ENCODE peak calls at places on chromosomes 4 and X, in nine cellular contexts. A is astrocyte, C is neuronal stem cell, Y is mammary epithelial cell, L is suprapubic skin, R is ovary, G is H7, U is tibial nerve, Z is GM12865. F is an unnamed sample.

GRCh38 chrX:39759526-39760224 is 338.1 kb downstream of the BCOR start:
- DNase-seq in A (peak), C (no peak), Y (no peak), L (no peak), R (peak), G (peak), U (no peak), Z (no peak), F (no peak)

GRCh38 chr4:3201718-3202702 is 46.9 kb upstream of the MSANTD1 start:
- DNase-seq in A (peak), C (no peak), Y (no peak), L (peak), R (no peak), G (no peak), U (no peak), Z (peak), F (peak)

GRCh38 chrX:9227276-9227675 is 193.3 kb upstream of the FAM9B start:
- DNase-seq in A (peak), C (no peak), Y (no peak), L (no peak), R (no peak), G (no peak), U (no peak), Z (no peak), F (no peak)

GRCh38 chrX:43589735-43590515 is 66.2 kb upstream of the MAOA start:
- DNase-seq in A (no peak), C (no peak), Y (peak), L (no peak), R (peak), G (no peak), U (no peak), Z (no peak), F (no peak)

GRCh38 chrX:47080915-47081236 is 2.6 kb downstream of the RGN start:
- DNase-seq in A (no peak), C (no peak), Y (no peak), L (no peak), R (no peak), G (no peak), U (no peak), Z (no peak), F (no peak)

GRCh38 chr4:17027495-17027894 is 129.1 kb upstream of the LDB2 start:
- DNase-seq in A (peak), C (no peak), Y (peak), L (no peak), R (no peak), G (no peak), U (no peak), Z (no peak), F (no peak)

GRCh38 chrX:129618997-129619396 is 35.8 kb downstream of the APLN start:
- DNase-seq in A (no peak), C (no peak), Y (no peak), L (no peak), R (no peak), G (no peak), U (no peak), Z (no peak), F (no peak)

GRCh38 chr4:153204247-153205027 is at the start of gene TRIM2:
- DNase-seq in A (peak), C (no peak), Y (no peak), L (peak), R (peak), G (peak), U (peak), Z (no peak), F (no peak)

GRCh38 chrX:21638311-21638710 is 19.8 kb downstream of the KLHL34 start:
- DNase-seq in A (peak), C (no peak), Y (peak), L (no peak), R (no peak), G (no peak), U (no peak), Z (no peak), F (no peak)

GRCh38 chr4:185357733-185358440 is 37.8 kb downstream of the LRP2BP start:
- DNase-seq in A (no peak), C (no peak), Y (no peak), L (no peak), R (no peak), G (no peak), U (no peak), Z (no peak), F (no peak)

GRCh38 chrX:124280294-124280902 is 52.1 kb upstream of the TEX13D start:
- DNase-seq in A (no peak), C (no peak), Y (no peak), L (no peak), R (no peak), G (no peak), U (no peak), Z (no peak), F (no peak)

GRCh38 chrX:153640736-153641574 is 6.0 kb upstream of the DUSP9 start:
- DNase-seq in A (no peak), C (no peak), Y (no peak), L (no peak), R (no peak), G (peak), U (no peak), Z (no peak), F (no peak)

GRCh38 chr4:158771776-158772175 is 3.0 kb downstream of the FNIP2 start:
- DNase-seq in A (no peak), C (no peak), Y (no peak), L (no peak), R (no peak), G (no peak), U (no peak), Z (no peak), F (no peak)

GRCh38 chrX:153706799-153707198 is 17.4 kb downstream of the BCAP31 start:
- DNase-seq in A (no peak), C (no peak), Y (no peak), L (no peak), R (no peak), G (no peak), U (no peak), Z (no peak), F (no peak)

GRCh38 chrX:116417214-116417613 is 19.2 kb upstream of the SLC6A14 start:
- DNase-seq in A (no peak), C (no peak), Y (peak), L (no peak), R (no peak), G (no peak), U (no peak), Z (no peak), F (no peak)

GRCh38 chrX:65841263-65841662 is 173.8 kb downstream of the MSN start:
- DNase-seq in A (no peak), C (no peak), Y (no peak), L (no peak), R (no peak), G (no peak), U (no peak), Z (no peak), F (no peak)

GRCh38 chrX:128518508-128518907 is 466.3 kb upstream of the ACTRT1 start:
- DNase-seq in A (no peak), C (no peak), Y (peak), L (no peak), R (no peak), G (peak), U (no peak), Z (peak), F (no peak)

GRCh38 chr4:146508229-146508939 is 13.4 kb downstream of the SLC10A7 start:
- DNase-seq in A (no peak), C (no peak), Y (no peak), L (no peak), R (no peak), G (no peak), U (no peak), Z (no peak), F (no peak)

GRCh38 chr4:144582975-144583374 is 63.0 kb upstream of the HHIP start:
- DNase-seq in A (peak), C (no peak), Y (no peak), L (no peak), R (no peak), G (no peak), U (no peak), Z (no peak), F (no peak)

GRCh38 chr4:156774422-156774821 is 197.2 kb downstream of the PDGFC start:
- DNase-seq in A (peak), C (no peak), Y (peak), L (peak), R (no peak), G (no peak), U (no peak), Z (no peak), F (no peak)

GRCh38 chrX:68060506-68061205 is 372.6 kb downstream of the OPHN1 start:
- DNase-seq in A (no peak), C (no peak), Y (no peak), L (no peak), R (no peak), G (no peak), U (no peak), Z (no peak), F (no peak)

GRCh38 chrX:109843963-109844751 is 111.1 kb upstream of the ACSL4 start:
- DNase-seq in A (peak), C (no peak), Y (no peak), L (no peak), R (no peak), G (no peak), U (no peak), Z (peak), F (no peak)

GRCh38 chr4:41430796-41431195 is 107.2 kb upstream of the LIMCH1 start:
- DNase-seq in A (peak), C (no peak), Y (no peak), L (no peak), R (no peak), G (no peak), U (no peak), Z (no peak), F (no peak)

GRCh38 chr4:153518001-153518400 is 51.8 kb downstream of the TMEM131L start:
- DNase-seq in A (no peak), C (no peak), Y (no peak), L (no peak), R (no peak), G (no peak), U (no peak), Z (peak), F (no peak)

GRCh38 chrX:12950851-12951589 is 23.9 kb upstream of the TMSB4X start:
- DNase-seq in A (no peak), C (no peak), Y (no peak), L (no peak), R (no peak), G (peak), U (no peak), Z (peak), F (peak)

GRCh38 chrX:133674726-133675470 is 259.6 kb upstream of the GPC4 start:
- DNase-seq in A (no peak), C (no peak), Y (peak), L (no peak), R (no peak), G (no peak), U (no peak), Z (no peak), F (no peak)

GRCh38 chr4:150070464-150071170 is 7.6 kb upstream of the DCLK2 start:
- DNase-seq in A (no peak), C (no peak), Y (no peak), L (no peak), R (no peak), G (no peak), U (no peak), Z (no peak), F (no peak)

GRCh38 chr4:38177792-38178665 is 217.8 kb downstream of the PTTG2 start:
- DNase-seq in A (no peak), C (no peak), Y (no peak), L (peak), R (peak), G (no peak), U (peak), Z (peak), F (peak)

GRCh38 chrX:19225906-19226305 is 103.6 kb upstream of the ADGRG2 start:
- DNase-seq in A (no peak), C (no peak), Y (no peak), L (no peak), R (no peak), G (peak), U (no peak), Z (peak), F (no peak)

GRCh38 chr4:30380404-30380998 is 339.7 kb upstream of the PCDH7 start:
- DNase-seq in A (peak), C (peak), Y (peak), L (no peak), R (no peak), G (peak), U (no peak), Z (peak), F (no peak)

GRCh38 chr4:170420255-170420693 is 330.5 kb upstream of the AADAT start:
- DNase-seq in A (peak), C (no peak), Y (no peak), L (no peak), R (no peak), G (no peak), U (no peak), Z (peak), F (no peak)

GRCh38 chr4:146165840-146166239 is 9.7 kb upstream of the LSM6 start:
- DNase-seq in A (peak), C (no peak), Y (peak), L (no peak), R (no peak), G (no peak), U (no peak), Z (peak), F (no peak)

GRCh38 chr4:53557601-53558000 is 33.7 kb downstream of the LNX1 start:
- DNase-seq in A (no peak), C (no peak), Y (no peak), L (no peak), R (no peak), G (no peak), U (no peak), Z (no peak), F (no peak)

GRCh38 chrX:120769576-120770341 is 105.9 kb downstream of the CT47B1 start:
- DNase-seq in A (peak), C (no peak), Y (peak), L (no peak), R (no peak), G (no peak), U (no peak), Z (peak), F (no peak)

GRCh38 chr4:10105920-10106319 is 10.7 kb downstream of the WDR1 start:
- DNase-seq in A (no peak), C (no peak), Y (no peak), L (no peak), R (no peak), G (no peak), U (no peak), Z (no peak), F (no peak)
- H3K4me3 ChIP-seq in A (peak), C (no peak), Y (no peak), L (peak), R (peak), G (no peak), U (no peak), Z (no peak), F (peak)

DNA sequence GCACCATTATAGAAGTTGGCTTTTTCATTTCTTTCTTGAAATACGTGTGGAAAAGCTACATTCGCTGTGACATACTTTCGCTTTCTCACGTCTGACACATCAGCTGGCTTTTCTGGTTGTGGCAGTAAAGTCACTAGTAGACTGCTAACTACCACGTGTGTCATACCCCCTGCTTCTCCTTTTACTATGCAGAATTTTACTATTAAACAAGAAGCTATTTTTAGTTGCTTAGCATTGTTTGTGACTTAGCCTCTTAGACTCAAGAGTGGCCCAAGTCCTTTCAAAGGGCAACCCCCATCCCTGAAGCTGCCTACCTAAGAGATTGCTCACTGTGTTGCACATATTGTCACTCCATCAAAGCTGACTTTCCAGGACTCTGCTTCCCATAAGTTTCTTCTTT is 2.1 kb upstream of the IL2 start:
- DNase-seq in A (peak), C (no peak), Y (no peak), L (no peak), R (no peak), G (no peak), U (no peak), Z (peak), F (peak)
- H3K4me3 ChIP-seq in A (peak), C (peak), Y (no peak), L (peak), R (no peak), G (no peak), U (no peak), Z (peak), F (peak)

DNA sequence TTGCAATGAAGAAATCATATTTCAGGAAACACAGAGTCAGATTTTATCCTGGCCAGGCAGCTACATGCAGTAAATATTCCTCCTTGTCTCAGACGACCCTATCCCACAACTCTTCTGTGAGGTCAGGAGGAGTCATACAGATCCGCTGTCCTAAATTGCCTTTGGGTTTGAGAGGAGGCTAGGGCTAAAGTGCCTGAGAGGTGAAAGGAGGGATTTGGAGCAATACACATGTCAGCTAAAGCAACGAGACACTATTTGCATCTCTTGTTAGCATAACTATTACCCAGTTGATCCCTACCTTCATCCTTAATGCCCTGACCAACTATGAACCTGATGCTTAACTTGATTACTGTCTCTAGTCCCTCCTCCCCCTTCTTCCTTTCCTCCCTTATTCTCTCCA is 98.6 kb downstream of the TBC1D19 start:
- DNase-seq in A (no peak), C (no peak), Y (no peak), L (no peak), R (no peak), G (no peak), U (no peak), Z (no peak), F (no peak)
- H3K4me3 ChIP-seq in A (no peak), C (no peak), Y (no peak), L (no peak), R (no peak), G (no peak), U (no peak), Z (no peak), F (no peak)

GRCh38 chr4:78057600-78058560 is 757 bp downstream of the FRAS1 start:
- DNase-seq in A (peak), C (peak), Y (peak), L (peak), R (peak), G (peak), U (peak), Z (peak), F (peak)

GRCh38 chr4:78059524-78059889 is 2.4 kb downstream of the FRAS1 start:
- DNase-seq in A (peak), C (peak), Y (peak), L (no peak), R (no peak), G (peak), U (no peak), Z (peak), F (no peak)

GRCh38 chr4:78061939-78062603 is 4.9 kb downstream of the FRAS1 start:
- DNase-seq in A (no peak), C (no peak), Y (peak), L (no peak), R (no peak), G (no peak), U (no peak), Z (no peak), F (no peak)

GRCh38 chr4:78058591-78059523 is 1.7 kb downstream of the FRAS1 start:
- DNase-seq in A (peak), C (peak), Y (peak), L (peak), R (peak), G (peak), U (no peak), Z (no peak), F (no peak)

GRCh38 chr4:78059938-78060337 is 2.8 kb downstream of the FRAS1 start:
- DNase-seq in A (no peak), C (no peak), Y (no peak), L (no peak), R (no peak), G (no peak), U (no peak), Z (no peak), F (no peak)
- H3K4me3 ChIP-seq in A (no peak), C (no peak), Y (no peak), L (no peak), R (no peak), G (no peak), U (no peak), Z (no peak), F (no peak)

GRCh38 chr4:119087656-119088055 is 48.0 kb upstream of the MYOZ2 start:
- DNase-seq in A (no peak), C (no peak), Y (no peak), L (no peak), R (no peak), G (no peak), U (no peak), Z (no peak), F (no peak)
- H3K4me3 ChIP-seq in A (no peak), C (no peak), Y (no peak), L (no peak), R (no peak), G (no peak), U (no peak), Z (no peak), F (no peak)

DNA sequence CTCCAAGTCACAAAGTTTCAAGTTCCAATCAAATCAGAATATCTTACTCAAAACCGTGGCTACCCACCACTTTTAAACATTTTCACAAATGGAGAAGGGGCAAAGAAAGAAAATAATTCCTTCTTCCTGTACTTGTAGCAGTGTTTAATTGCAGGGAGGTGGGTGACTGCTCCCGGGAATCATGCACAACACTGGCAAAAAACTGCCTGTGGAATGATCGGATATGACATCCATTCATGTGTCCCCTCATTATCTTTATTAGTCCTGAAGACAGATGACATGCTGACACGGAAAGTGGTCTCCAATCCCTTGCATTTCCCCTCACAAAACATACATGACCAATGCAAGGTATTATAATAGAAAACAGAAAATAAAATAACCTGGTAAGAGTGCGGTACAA is 2.0 kb downstream of the TSPAN5 start:
- DNase-seq in A (no peak), C (no peak), Y (no peak), L (no peak), R (no peak), G (no peak), U (no peak), Z (no peak), F (no peak)
- H3K4me3 ChIP-seq in A (peak), C (peak), Y (no peak), L (peak), R (peak), G (no peak), U (no peak), Z (no peak), F (peak)

GRCh38 chrX:45765726-45766125 is 565.0 kb upstream of the DIPK2B start:
- DNase-seq in A (peak), C (no peak), Y (no peak), L (no peak), R (no peak), G (no peak), U (no peak), Z (no peak), F (no peak)

GRCh38 chrX:45761920-45762319 is 561.2 kb upstream of the DIPK2B start:
- DNase-seq in A (no peak), C (no peak), Y (no peak), L (no peak), R (no peak), G (no peak), U (no peak), Z (no peak), F (no peak)

GRCh38 chrX:45760187-45760742 is 559.6 kb upstream of the DIPK2B start:
- DNase-seq in A (no peak), C (no peak), Y (no peak), L (no peak), R (no peak), G (no peak), U (no peak), Z (no peak), F (no peak)

GRCh38 chrX:45765281-45765680 is 564.6 kb upstream of the DIPK2B start:
- DNase-seq in A (no peak), C (no peak), Y (no peak), L (no peak), R (no peak), G (no peak), U (no peak), Z (no peak), F (no peak)

GRCh38 chrX:45762699-45763647 is 562.3 kb upstream of the DIPK2B start:
- DNase-seq in A (peak), C (no peak), Y (peak), L (no peak), R (no peak), G (no peak), U (no peak), Z (peak), F (no peak)
- H3K4me3 ChIP-seq in A (peak), C (no peak), Y (no peak), L (no peak), R (no peak), G (no peak), U (no peak), Z (no peak), F (no peak)